ENCODE peak calls at places on chromosomes 6 and 20, in four cellular contexts. R is H9, F is H1, Y is IMR-90. H is an unnamed sample.

GRCh38 chr20:25178563-25179438 is 16.7 kb upstream of the ENTPD6 start:
- DNase-seq in Y (peak), F (no peak), R (no peak), H (peak)

GRCh38 chr6:148869589-148869988 is 122.8 kb downstream of the UST start:
- DNase-seq in Y (peak), R (no peak), F (no peak), H (peak)

GRCh38 chr20:44961868-44962267 is 1.7 kb upstream of the TOMM34 start:
- DNase-seq in R (no peak), F (no peak), Y (peak), H (peak)

GRCh38 chr20:3456648-3457047 is 14.2 kb upstream of the ATRN start:
- DNase-seq in Y (no peak), F (no peak), R (no peak), H (no peak)

GRCh38 chr6:109296971-109297372 is 85.3 kb downstream of the CD164 start:
- DNase-seq in F (no peak), Y (no peak), R (no peak), H (peak)

GRCh38 chr6:56311086-56311485 is 63.7 kb upstream of the COL21A1 start:
- DNase-seq in Y (no peak), F (no peak), R (no peak), H (no peak)

GRCh38 chr6:139650941-139651340 is 276.5 kb upstream of the CITED2 start:
- DNase-seq in R (no peak), F (no peak), Y (no peak), H (no peak)

GRCh38 chr6:138957903-138958302 is 30.1 kb downstream of the REPS1 start:
- DNase-seq in Y (no peak), F (no peak), R (no peak), H (no peak)

GRCh38 chr6:17589402-17590116 is 10.5 kb upstream of the FAM8A1 start:
- DNase-seq in F (no peak), Y (peak), R (peak), H (peak)

GRCh38 chr6:120804612-120805011 is 529.7 kb downstream of the TBC1D32 start:
- DNase-seq in R (no peak), Y (no peak), F (no peak), H (no peak)

GRCh38 chr20:43916875-43917371 is 2.3 kb downstream of the TOX2 start:
- DNase-seq in R (no peak), Y (peak), F (no peak), H (peak)

GRCh38 chr20:62999580-62999979 is 7.2 kb downstream of the BHLHE23 start:
- DNase-seq in F (no peak), R (no peak), Y (no peak), H (no peak)

GRCh38 chr6:77512554-77512953 is 49.3 kb upstream of the HTR1B start:
- DNase-seq in Y (no peak), F (no peak), R (no peak), H (no peak)

GRCh38 chr20:47357296-47358051 is 975 bp upstream of the ZMYND8 start:
- DNase-seq in R (peak), F (no peak), Y (peak), H (peak)

GRCh38 chr6:163405412-163406309 is 8.9 kb upstream of the QKI start:
- DNase-seq in Y (no peak), F (no peak), R (no peak), H (no peak)

GRCh38 chr20:22999756-23000155 is 35.4 kb upstream of the SSTR4 start:
- DNase-seq in F (no peak), R (no peak), Y (peak), H (no peak)

DNA sequence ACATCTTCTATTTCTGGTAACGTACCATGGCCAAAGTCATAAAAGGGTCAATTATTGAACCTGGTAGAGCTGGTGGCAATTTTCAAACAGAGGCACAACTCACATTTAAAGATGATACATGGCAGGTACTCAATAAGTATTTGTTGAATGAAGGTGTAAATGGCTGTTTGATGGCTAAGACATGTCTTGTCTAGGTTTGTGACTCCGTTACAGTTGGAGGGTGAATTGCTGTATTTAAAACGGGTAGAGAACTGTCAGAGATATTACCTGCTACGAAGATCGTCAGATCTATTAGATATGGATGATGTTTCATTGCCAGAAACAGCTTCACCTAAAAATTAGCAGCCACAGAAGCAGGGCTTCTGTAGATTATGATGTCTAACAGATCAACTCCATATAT is 601.9 kb downstream of the PRKN start:
- DNase-seq in Y (no peak), F (no peak), R (no peak), H (no peak)
- H4K5ac ChIP-seq in Y (no peak), F (no peak), R (no peak), H (no peak)

GRCh38 chr20:52493177-52493711 is 301.7 kb upstream of the ZFP64 start:
- DNase-seq in F (no peak), R (no peak), Y (peak), H (no peak)
- H3K4ac ChIP-seq in F (no peak), R (no peak), Y (peak), H (no peak)

GRCh38 chr20:32474717-32474966 is 110.5 kb downstream of the NOL4L start:
- DNase-seq in F (no peak), Y (no peak), R (no peak), H (no peak)

GRCh38 chr20:32470940-32471339 is 112.8 kb downstream of the ASXL1 start:
- DNase-seq in R (no peak), F (no peak), Y (no peak), H (no peak)

GRCh38 chr20:32474009-32474716 is 111.0 kb downstream of the NOL4L start:
- DNase-seq in R (no peak), Y (no peak), F (no peak), H (no peak)

GRCh38 chr20:32473231-32474008 is 111.7 kb downstream of the NOL4L start:
- DNase-seq in R (no peak), Y (no peak), F (no peak), H (no peak)

DNA sequence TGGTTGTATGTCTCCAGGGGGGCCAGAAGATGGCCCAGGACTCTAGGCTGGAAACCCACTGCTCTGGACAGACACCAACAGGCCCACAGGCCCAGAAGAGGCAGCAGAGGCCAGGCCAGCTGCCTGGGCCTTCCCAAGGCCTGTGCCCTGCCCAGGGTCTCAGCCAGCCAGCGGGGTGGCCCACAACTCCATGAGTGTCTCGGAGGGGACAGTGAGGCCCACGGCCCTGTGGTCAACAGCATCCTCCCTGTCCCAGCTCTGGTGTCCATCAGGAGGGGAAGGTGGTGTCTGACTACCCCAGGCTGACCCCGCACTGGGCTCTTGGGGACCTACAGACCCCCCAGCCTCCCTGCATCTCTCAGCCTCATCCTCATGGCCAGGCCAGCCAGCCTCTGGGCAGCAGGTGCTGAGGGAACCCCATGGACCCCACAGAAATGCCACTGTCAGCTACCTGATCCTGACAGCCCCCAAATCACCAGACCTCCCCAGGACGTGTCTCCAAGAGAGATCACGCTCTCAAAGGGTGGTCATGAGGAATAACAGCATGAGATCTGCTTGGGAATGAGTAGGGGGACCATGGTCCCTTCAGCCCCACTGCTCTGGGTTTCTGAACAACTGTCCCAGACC is 112.4 kb downstream of the NOL4L start:
- DNase-seq in F (no peak), R (no peak), Y (no peak), H (no peak)
- H3K23ac ChIP-seq in F (no peak), R (no peak), Y (peak), H (no peak)

GRCh38 chr6:85115876-85116275 is 334.0 kb upstream of the NT5E start:
- DNase-seq in R (no peak), F (no peak), Y (no peak), H (no peak)

GRCh38 chr6:85113934-85114582 is 335.8 kb upstream of the NT5E start:
- DNase-seq in Y (no peak), F (no peak), R (no peak), H (no peak)

GRCh38 chr6:85116475-85116874 is 333.4 kb upstream of the NT5E start:
- DNase-seq in R (no peak), Y (no peak), F (no peak), H (no peak)

GRCh38 chr6:85112540-85112939 is 337.3 kb upstream of the NT5E start:
- DNase-seq in F (no peak), Y (no peak), R (no peak), H (no peak)

DNA sequence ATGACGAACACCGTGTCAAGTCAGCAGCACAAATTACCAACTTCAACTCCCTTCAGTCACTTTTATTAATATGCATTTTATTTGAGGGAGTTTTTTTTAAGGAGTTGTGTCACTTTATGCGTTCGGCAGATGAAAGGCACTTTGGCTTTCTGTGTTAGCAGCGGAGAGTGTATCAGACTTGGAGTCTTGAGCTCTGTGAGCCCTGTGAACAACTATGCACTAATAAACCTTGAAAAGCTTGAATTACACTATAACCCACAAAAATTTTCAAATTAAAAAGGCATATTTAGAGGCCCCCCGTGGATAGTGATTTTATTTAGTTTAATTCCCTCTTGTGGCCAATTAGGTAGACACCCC is 335.3 kb upstream of the NT5E start:
- DNase-seq in R (no peak), F (no peak), Y (no peak), H (no peak)
- H4K5ac ChIP-seq in R (no peak), F (no peak), Y (no peak), H (no peak)

DNA sequence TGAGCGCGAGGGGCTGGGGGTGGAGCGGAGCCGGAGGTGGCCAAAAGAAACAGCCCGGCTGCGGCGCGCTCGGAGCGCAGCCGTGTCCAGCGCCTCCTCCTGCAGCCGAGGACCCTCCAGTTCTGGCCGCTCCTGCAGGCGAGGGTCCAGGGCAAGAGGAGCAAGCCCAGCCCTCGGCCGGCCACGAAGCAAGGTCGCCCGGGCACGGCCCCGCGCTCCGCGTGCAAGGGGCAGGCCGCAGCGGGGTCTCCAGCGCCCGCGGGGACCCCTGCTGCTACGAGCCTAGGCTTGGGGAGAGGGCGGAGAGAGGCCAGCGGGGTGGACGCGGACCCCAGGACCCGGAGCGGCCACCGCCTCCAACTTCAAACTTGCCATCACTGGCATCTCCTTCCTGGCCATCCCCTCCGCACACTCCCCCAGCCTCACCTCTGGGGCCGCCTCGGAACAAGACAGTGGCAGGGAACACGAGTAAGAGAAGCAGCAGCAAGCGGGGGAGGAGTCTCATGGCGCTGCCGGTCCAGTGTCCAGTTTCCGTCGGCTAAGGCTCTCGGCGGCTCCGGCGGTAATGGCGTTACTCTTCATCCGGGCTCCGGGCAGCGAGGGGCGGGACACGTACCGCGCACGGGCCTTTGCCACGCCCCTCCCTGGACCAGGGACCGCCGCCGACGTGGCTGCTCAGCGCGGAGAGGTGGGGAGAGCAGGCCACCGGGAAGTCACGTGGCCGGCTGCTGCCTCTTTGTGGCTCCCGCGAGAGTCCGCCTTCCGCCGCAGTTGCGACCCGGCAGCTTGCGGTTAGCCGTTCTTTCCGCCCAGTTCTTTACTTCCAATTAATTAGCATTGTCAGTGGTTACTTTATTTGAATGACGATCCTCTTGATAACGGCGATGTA is at the start of gene SSR1:
- DNase-seq in F (peak), R (peak), Y (peak), H (peak)
- H3K4ac ChIP-seq in F (peak), R (no peak), Y (peak), H (peak)